ENCODE peak calls at places on chromosomes 12 and 14, in ten cellular contexts. P, G, C, M, K, B, E, N, Y and Z are unnamed samples.
A peak's percentile ranks its signal among the peaks of the same experiment; 100 is the strongest.

GRCh38 chr14:81170104-81170828 is 50.5 kb downstream of the GTF2A1 start:
- DNase-seq in P (peak; percentile 92), G (peak; percentile 91), C (peak; percentile 97), M (peak; percentile 83), K (peak; percentile 91), B (peak; percentile 71), E (peak; percentile 93), N (peak; percentile 89), Y (peak; percentile 61), Z (peak; percentile 98)

GRCh38 chr12:132554857-132555630 is 55.3 kb downstream of the LRCOL1 start:
- DNase-seq in P (no peak), G (peak; percentile 64), C (no peak), M (peak; percentile 61), K (no peak), B (peak; percentile 63), E (no peak), N (no peak), Y (no peak), Z (no peak)

GRCh38 chr14:104933721-104934379 is 9.2 kb downstream of the PLD4 start:
- DNase-seq in P (no peak), G (no peak), C (peak; percentile 67), M (peak; percentile 71), K (no peak), B (peak; percentile 25), E (no peak), N (no peak), Y (no peak), Z (no peak)

GRCh38 chr12:72499244-72499643 is 227.1 kb downstream of the TRHDE start:
- DNase-seq in P (no peak), G (no peak), C (no peak), M (no peak), K (no peak), B (no peak), E (no peak), N (no peak), Y (no peak), Z (no peak)

GRCh38 chr12:80677994-80678393 is 29.4 kb upstream of the MYF6 start:
- DNase-seq in P (no peak), G (no peak), C (no peak), M (no peak), K (no peak), B (no peak), E (no peak), N (no peak), Y (no peak), Z (no peak)

GRCh38 chr12:119006749-119007148 is 25.4 kb downstream of the SRRM4 start:
- DNase-seq in P (no peak), G (no peak), C (no peak), M (peak; percentile 74), K (no peak), B (no peak), E (no peak), N (no peak), Y (no peak), Z (no peak)

GRCh38 chr14:100096656-100097055 is 31.4 kb downstream of the EVL start:
- DNase-seq in P (no peak), G (no peak), C (no peak), M (no peak), K (no peak), B (no peak), E (no peak), N (no peak), Y (no peak), Z (no peak)

GRCh38 chr12:71725011-71725410 is 29.7 kb upstream of the RAB21 start:
- DNase-seq in P (no peak), G (no peak), C (no peak), M (no peak), K (no peak), B (no peak), E (no peak), N (peak; percentile 38), Y (no peak), Z (no peak)

GRCh38 chr14:58944226-58944769 is 244.2 kb upstream of the DAAM1 start:
- DNase-seq in P (no peak), G (peak; percentile 3), C (no peak), M (no peak), K (no peak), B (no peak), E (peak; percentile 59), N (no peak), Y (no peak), Z (no peak)

GRCh38 chr12:67892289-67892688 is 97.0 kb upstream of the IFNG-AS1 start:
- DNase-seq in P (no peak), G (no peak), C (no peak), M (peak; percentile 12), K (no peak), B (no peak), E (no peak), N (no peak), Y (no peak), Z (no peak)

GRCh38 chr12:111406474-111407370 is 999 bp downstream of the SH2B3 start:
- DNase-seq in P (no peak), G (no peak), C (peak; percentile 81), M (peak; percentile 44), K (no peak), B (no peak), E (no peak), N (no peak), Y (no peak), Z (no peak)

GRCh38 chr12:32884962-32885361 is 11.6 kb downstream of the PKP2 start:
- DNase-seq in P (no peak), G (no peak), C (no peak), M (no peak), K (no peak), B (no peak), E (no peak), N (no peak), Y (no peak), Z (no peak)

GRCh38 chr12:94277426-94278000 is 129.1 kb downstream of the PLXNC1 start:
- DNase-seq in P (no peak), G (no peak), C (no peak), M (no peak), K (no peak), B (no peak), E (no peak), N (peak; percentile 51), Y (no peak), Z (no peak)

GRCh38 chr12:71599213-71599612 is 64.4 kb downstream of the ZFC3H1 start:
- DNase-seq in P (no peak), G (no peak), C (no peak), M (no peak), K (no peak), B (no peak), E (no peak), N (no peak), Y (no peak), Z (no peak)

GRCh38 chr14:69980457-69981414 is 101.5 kb downstream of the SMOC1 start:
- DNase-seq in P (no peak), G (no peak), C (no peak), M (no peak), K (no peak), B (no peak), E (no peak), N (no peak), Y (no peak), Z (no peak)

GRCh38 chr12:42237853-42238239 is 202 bp downstream of the YAF2 start:
- DNase-seq in P (no peak), G (no peak), C (no peak), M (no peak), K (no peak), B (no peak), E (no peak), N (no peak), Y (no peak), Z (no peak)

GRCh38 chr14:103724116-103724515 is 8.5 kb downstream of the ZFYVE21 start:
- DNase-seq in P (peak; percentile 79), G (no peak), C (peak; percentile 88), M (peak; percentile 56), K (peak; percentile 87), B (no peak), E (peak; percentile 35), N (peak; percentile 46), Y (no peak), Z (no peak)

GRCh38 chr12:31591308-31591901 is 469 bp upstream of the DENND5B start:
- DNase-seq in P (no peak), G (peak; percentile 55), C (peak; percentile 68), M (peak; percentile 73), K (peak; percentile 48), B (peak; percentile 10), E (peak; percentile 29), N (peak; percentile 12), Y (no peak), Z (no peak)
- TF ChIP-seq EP300 in P (no peak), G (no peak), C (no peak), M (peak; percentile 55), K (no peak), B (no peak), E (no peak), N (no peak), Y (no peak), Z (no peak)

GRCh38 chr14:93940437-93940836 is 13.3 kb downstream of the FAM181A start:
- DNase-seq in P (no peak), G (no peak), C (no peak), M (no peak), K (no peak), B (no peak), E (no peak), N (no peak), Y (no peak), Z (no peak)
- TF ChIP-seq EP300 in P (no peak), G (no peak), C (no peak), M (no peak), K (no peak), B (no peak), E (no peak), N (no peak), Y (no peak), Z (no peak)

DNA sequence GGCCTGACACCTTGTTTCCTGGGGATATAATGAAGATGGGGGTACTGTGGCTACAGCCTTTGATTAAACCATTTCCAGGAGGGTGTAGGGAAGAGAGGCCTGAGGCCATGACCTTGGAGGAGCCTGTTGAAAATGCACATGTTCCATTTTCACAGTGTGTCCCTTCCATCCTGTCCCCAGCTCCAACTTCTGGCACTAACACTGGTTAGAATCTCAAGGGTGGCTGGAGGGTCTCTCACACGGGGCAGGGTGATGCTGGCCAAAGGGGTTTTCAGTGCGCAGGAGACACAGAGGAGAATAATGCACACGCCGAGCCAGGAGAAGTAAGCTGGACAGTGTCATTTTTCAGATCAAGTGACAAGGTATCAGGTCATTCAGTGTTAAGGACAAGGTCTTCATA is 36.5 kb upstream of the TUNAR start:
- DNase-seq in P (no peak), G (no peak), C (no peak), M (no peak), K (no peak), B (no peak), E (no peak), N (no peak), Y (no peak), Z (peak; percentile 80)
- TF ChIP-seq EP300 in P (no peak), G (no peak), C (no peak), M (no peak), K (no peak), B (no peak), E (no peak), N (no peak), Y (no peak), Z (no peak)

DNA sequence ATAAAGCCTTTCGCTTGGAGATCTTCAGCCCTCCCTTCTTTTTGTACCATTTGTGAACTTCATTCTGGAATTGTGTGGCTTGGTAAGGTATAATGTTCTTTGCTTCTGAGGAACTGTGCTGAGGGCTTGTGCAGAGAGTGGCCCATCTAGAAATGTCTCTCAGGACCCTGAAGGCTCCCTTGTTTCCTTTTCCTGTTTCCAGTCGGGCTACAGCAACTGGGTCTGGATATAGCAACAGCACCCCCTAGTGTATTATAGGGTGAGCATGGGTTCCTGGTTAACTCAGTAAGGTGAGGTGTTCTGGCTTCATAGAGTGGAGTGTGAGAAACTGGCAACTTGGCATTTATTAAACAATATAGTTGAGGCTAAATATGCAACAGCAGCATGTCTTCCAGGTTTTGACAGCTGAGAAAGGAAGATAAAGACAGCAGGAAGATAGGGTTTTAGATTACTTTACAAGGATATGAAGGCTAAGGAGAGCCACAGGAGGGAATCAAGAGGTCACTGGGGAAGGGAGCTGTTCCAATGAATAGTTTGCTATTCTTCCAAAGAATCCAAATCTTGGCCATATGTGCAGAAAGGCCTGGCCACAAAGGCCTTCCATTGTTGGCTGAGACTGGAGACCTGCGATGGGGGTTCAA is 49.1 kb upstream of the RNU6-8 start:
- DNase-seq in P (peak; percentile 43), G (peak; percentile 80), C (peak; percentile 72), M (peak; percentile 76), K (no peak), B (peak; percentile 22), E (peak; percentile 53), N (peak; percentile 63), Y (peak; percentile 36), Z (peak; percentile 68)
- TF ChIP-seq EP300 in P (no peak), G (no peak), C (no peak), M (no peak), K (no peak), B (no peak), E (no peak), N (no peak), Y (no peak), Z (no peak)